ENCODE peak calls at places on chromosomes 3 and 15, in five cellular contexts. A is LoVo; Y is smooth muscle cell of the brain vasculature; M is stimulated activated naive B cell treated with anti-CD40 and anti-IgM and Interleukin-4, amounts not matched to agents 10 μg/mL and 1 μg/mL and 100 μg/mL, for 72 hours; L is brain microvascular endothelial cell. H is an unnamed sample.

GRCh38 chr3:71315431-71315830 is 268.1 kb downstream of the FOXP1 start:
- DNase-seq in A (no peak), M (no peak), L (no peak), Y (no peak), H (no peak)

GRCh38 chr3:127954642-127955041 is 39.6 kb downstream of the KBTBD12 start:
- DNase-seq in Y (no peak), L (no peak), A (no peak), M (no peak), H (no peak)

GRCh38 chr15:37014137-37014536 is 86.2 kb downstream of the MEIS2 start:
- DNase-seq in L (no peak), A (no peak), M (no peak), Y (no peak), H (no peak)

GRCh38 chr3:188578579-188579363 is 424.8 kb downstream of the LPP start:
- DNase-seq in L (peak), M (peak), Y (peak), A (no peak), H (no peak)

GRCh38 chr15:61205427-61205826 is 23.7 kb downstream of the RORA start:
- DNase-seq in L (peak), M (no peak), A (no peak), Y (no peak), H (no peak)

GRCh38 chr3:134743006-134743405 is 52.1 kb upstream of the EPHB1 start:
- DNase-seq in Y (no peak), A (no peak), M (no peak), L (no peak), H (no peak)

GRCh38 chr3:179196098-179196497 is 47.9 kb downstream of the PIK3CA start:
- DNase-seq in M (no peak), L (peak), A (no peak), Y (peak), H (peak)

GRCh38 chr3:5504135-5504534 is 316.6 kb downstream of the EDEM1 start:
- DNase-seq in M (no peak), L (no peak), A (no peak), Y (no peak), H (no peak)

GRCh38 chr3:118128886-118129285 is 905.8 kb downstream of the IGSF11 start:
- DNase-seq in A (no peak), M (no peak), Y (no peak), L (no peak), H (no peak)

GRCh38 chr3:194861375-194861774 is 175.7 kb downstream of the FAM43A start:
- DNase-seq in A (no peak), Y (no peak), M (peak), L (no peak), H (no peak)

GRCh38 chr3:169052465-169053302 is 610.8 kb downstream of the MECOM start:
- DNase-seq in Y (no peak), A (no peak), L (no peak), M (no peak), H (no peak)

GRCh38 chr15:95444860-95445259 is 885.6 kb upstream of the NR2F2 start:
- DNase-seq in M (no peak), L (no peak), A (no peak), Y (no peak), H (no peak)

GRCh38 chr3:115789480-115789879 is 166.2 kb downstream of the GAP43 start:
- DNase-seq in A (no peak), L (peak), Y (no peak), M (no peak), H (no peak)

GRCh38 chr3:126134219-126134975 is 46.0 kb downstream of the ALDH1L1 start:
- DNase-seq in M (peak), Y (peak), L (peak), A (peak), H (peak)

GRCh38 chr3:100213891-100214573 is 46.8 kb upstream of the TBC1D23 start:
- DNase-seq in A (no peak), M (no peak), L (no peak), Y (no peak), H (no peak)

GRCh38 chr15:85941186-85941855 is 138.3 kb upstream of the AGBL1 start:
- DNase-seq in Y (no peak), A (no peak), M (no peak), L (no peak), H (no peak)

GRCh38 chr3:30439451-30440053 is 166.8 kb upstream of the TGFBR2 start:
- DNase-seq in M (no peak), Y (no peak), L (no peak), A (no peak), H (no peak)

GRCh38 chr3:49867871-49868321 is 1.8 kb downstream of the CAMKV start:
- DNase-seq in M (no peak), Y (no peak), A (no peak), L (peak), H (peak)